ENCODE peak calls at places on chromosome 19, in seven cellular contexts. One of them, this sample, is unnamed.
A peak's percentile ranks its signal among the peaks of the same experiment; 100 is the strongest.

GRCh38 chr19:45092747-45093678 is at the start of gene PPP1R37:
- DNase-seq in psoas muscle: peak; percentile 94
- DNase-seq in mammary epithelial cell: peak; percentile 97
- DNase-seq in heart right ventricle: peak; percentile 95
- DNase-seq in tibial nerve: peak; percentile 92
- DNase-seq in gastrocnemius medialis: peak; percentile 91
- DNase-seq in foreskin fibroblast: peak; percentile 99
- DNase-seq in this sample: peak; percentile 99

GRCh38 chr19:35347171-35347929 is at the start of gene FFAR1:
- DNase-seq in gastrocnemius medialis: no peak
- DNase-seq in mammary epithelial cell: no peak
- DNase-seq in tibial nerve: peak; percentile 37
- DNase-seq in foreskin fibroblast: no peak
- DNase-seq in psoas muscle: no peak
- DNase-seq in heart right ventricle: no peak
- DNase-seq in this sample: no peak

GRCh38 chr19:35755160-35755549 is 1.7 kb downstream of the HSPB6 start:
- DNase-seq in psoas muscle: no peak
- DNase-seq in gastrocnemius medialis: no peak
- DNase-seq in mammary epithelial cell: no peak
- DNase-seq in tibial nerve: no peak
- DNase-seq in foreskin fibroblast: no peak
- DNase-seq in heart right ventricle: no peak
- DNase-seq in this sample: no peak

GRCh38 chr19:6476155-6476895 is 5.3 kb downstream of the DENND1C start:
- DNase-seq in tibial nerve: no peak
- DNase-seq in psoas muscle: peak; percentile 65
- DNase-seq in gastrocnemius medialis: no peak
- DNase-seq in heart right ventricle: no peak
- DNase-seq in mammary epithelial cell: peak; percentile 61
- DNase-seq in foreskin fibroblast: peak; percentile 53
- DNase-seq in this sample: peak; percentile 46

GRCh38 chr19:9323557-9323918 is 441 bp upstream of the ZNF559 start:
- DNase-seq in foreskin fibroblast: peak; percentile 89
- DNase-seq in gastrocnemius medialis: peak; percentile 12
- DNase-seq in psoas muscle: peak; percentile 35
- DNase-seq in mammary epithelial cell: peak; percentile 69
- DNase-seq in heart right ventricle: peak; percentile 83
- DNase-seq in tibial nerve: peak; percentile 57
- DNase-seq in this sample: peak; percentile 88

GRCh38 chr19:2015611-2015950 is at the start of gene BTBD2:
- DNase-seq in foreskin fibroblast: peak; percentile 84
- DNase-seq in gastrocnemius medialis: peak; percentile 62
- DNase-seq in heart right ventricle: peak; percentile 82
- DNase-seq in psoas muscle: peak; percentile 62
- DNase-seq in mammary epithelial cell: peak; percentile 44
- DNase-seq in tibial nerve: peak; percentile 52
- DNase-seq in this sample: peak; percentile 87

GRCh38 chr19:35211545-35212230 is 16.9 kb downstream of the FAM187B start:
- DNase-seq in gastrocnemius medialis: peak; percentile 22
- DNase-seq in foreskin fibroblast: no peak
- DNase-seq in mammary epithelial cell: no peak
- DNase-seq in heart right ventricle: peak; percentile 50
- DNase-seq in psoas muscle: peak; percentile 37
- DNase-seq in tibial nerve: peak; percentile 47
- DNase-seq in this sample: no peak

GRCh38 chr19:40982594-40983101 is 8.4 kb upstream of the CYP2B6 start:
- DNase-seq in psoas muscle: no peak
- DNase-seq in mammary epithelial cell: peak; percentile 18
- DNase-seq in heart right ventricle: no peak
- DNase-seq in foreskin fibroblast: peak; percentile 43
- DNase-seq in tibial nerve: no peak
- DNase-seq in gastrocnemius medialis: no peak
- DNase-seq in this sample: peak; percentile 1

GRCh38 chr19:41934849-41935374 is 6.7 kb upstream of the ERFL start:
- DNase-seq in psoas muscle: peak; percentile 58
- DNase-seq in tibial nerve: peak; percentile 72
- DNase-seq in mammary epithelial cell: peak; percentile 44
- DNase-seq in gastrocnemius medialis: peak; percentile 12
- DNase-seq in heart right ventricle: peak; percentile 76
- DNase-seq in foreskin fibroblast: peak; percentile 73
- DNase-seq in this sample: peak; percentile 54

GRCh38 chr19:741506-742131 is 9.3 kb upstream of the MISP start:
- DNase-seq in psoas muscle: no peak
- DNase-seq in heart right ventricle: no peak
- DNase-seq in tibial nerve: no peak
- DNase-seq in gastrocnemius medialis: no peak
- DNase-seq in foreskin fibroblast: no peak
- DNase-seq in mammary epithelial cell: no peak
- DNase-seq in this sample: no peak

GRCh38 chr19:3275068-3275582 is 50.7 kb downstream of the CELF5 start:
- DNase-seq in gastrocnemius medialis: no peak
- DNase-seq in heart right ventricle: no peak
- DNase-seq in psoas muscle: no peak
- DNase-seq in tibial nerve: no peak
- DNase-seq in foreskin fibroblast: no peak
- DNase-seq in mammary epithelial cell: no peak
- DNase-seq in this sample: no peak

GRCh38 chr19:6529351-6529750 is 1.5 kb upstream of the TNFSF9 start:
- DNase-seq in heart right ventricle: no peak
- DNase-seq in psoas muscle: no peak
- DNase-seq in gastrocnemius medialis: no peak
- DNase-seq in tibial nerve: no peak
- DNase-seq in foreskin fibroblast: no peak
- DNase-seq in mammary epithelial cell: no peak
- DNase-seq in this sample: no peak

GRCh38 chr19:42989851-42990250 is 36.4 kb downstream of the PSG11 start:
- DNase-seq in mammary epithelial cell: peak; percentile 26
- DNase-seq in psoas muscle: no peak
- DNase-seq in gastrocnemius medialis: no peak
- DNase-seq in foreskin fibroblast: no peak
- DNase-seq in heart right ventricle: no peak
- DNase-seq in tibial nerve: no peak
- DNase-seq in this sample: no peak

GRCh38 chr19:1266818-1267440 is 2.2 kb upstream of the CIRBP start:
- DNase-seq in heart right ventricle: peak; percentile 72
- DNase-seq in psoas muscle: peak; percentile 80
- DNase-seq in tibial nerve: no peak
- DNase-seq in foreskin fibroblast: peak; percentile 84
- DNase-seq in mammary epithelial cell: no peak
- DNase-seq in gastrocnemius medialis: no peak
- DNase-seq in this sample: peak; percentile 58

GRCh38 chr19:51640371-51640770 is 6.3 kb downstream of the SIGLEC14 start:
- DNase-seq in tibial nerve: no peak
- DNase-seq in mammary epithelial cell: no peak
- DNase-seq in psoas muscle: no peak
- DNase-seq in foreskin fibroblast: no peak
- DNase-seq in heart right ventricle: no peak
- DNase-seq in gastrocnemius medialis: no peak
- DNase-seq in this sample: no peak

GRCh38 chr19:51644636-51645271 is 1.9 kb downstream of the SIGLEC14 start:
- DNase-seq in tibial nerve: no peak
- DNase-seq in foreskin fibroblast: no peak
- DNase-seq in mammary epithelial cell: no peak
- DNase-seq in heart right ventricle: no peak
- DNase-seq in psoas muscle: no peak
- DNase-seq in gastrocnemius medialis: no peak
- DNase-seq in this sample: no peak

GRCh38 chr19:51637362-51637978 is 7.3 kb upstream of the SIGLEC5 start:
- DNase-seq in psoas muscle: no peak
- DNase-seq in gastrocnemius medialis: no peak
- DNase-seq in mammary epithelial cell: no peak
- DNase-seq in heart right ventricle: no peak
- DNase-seq in foreskin fibroblast: peak; percentile 18
- DNase-seq in tibial nerve: no peak
- DNase-seq in this sample: peak; percentile 11

GRCh38 chr19:51639916-51640315 is 6.7 kb downstream of the SIGLEC14 start:
- DNase-seq in mammary epithelial cell: no peak
- DNase-seq in psoas muscle: no peak
- DNase-seq in heart right ventricle: no peak
- DNase-seq in tibial nerve: no peak
- DNase-seq in foreskin fibroblast: no peak
- DNase-seq in gastrocnemius medialis: no peak
- DNase-seq in this sample: no peak

GRCh38 chr19:51641648-51642047 is 5.0 kb downstream of the SIGLEC14 start:
- DNase-seq in mammary epithelial cell: no peak
- DNase-seq in heart right ventricle: no peak
- DNase-seq in foreskin fibroblast: no peak
- DNase-seq in gastrocnemius medialis: no peak
- DNase-seq in tibial nerve: no peak
- DNase-seq in psoas muscle: no peak
- DNase-seq in this sample: no peak
- TF ChIP-seq CTCF in mammary epithelial cell: no peak
- TF ChIP-seq CTCF in heart right ventricle: no peak
- TF ChIP-seq CTCF in foreskin fibroblast: no peak
- TF ChIP-seq CTCF in gastrocnemius medialis: no peak
- TF ChIP-seq CTCF in tibial nerve: no peak
- TF ChIP-seq CTCF in psoas muscle: no peak
- TF ChIP-seq CTCF in this sample: no peak

DNA sequence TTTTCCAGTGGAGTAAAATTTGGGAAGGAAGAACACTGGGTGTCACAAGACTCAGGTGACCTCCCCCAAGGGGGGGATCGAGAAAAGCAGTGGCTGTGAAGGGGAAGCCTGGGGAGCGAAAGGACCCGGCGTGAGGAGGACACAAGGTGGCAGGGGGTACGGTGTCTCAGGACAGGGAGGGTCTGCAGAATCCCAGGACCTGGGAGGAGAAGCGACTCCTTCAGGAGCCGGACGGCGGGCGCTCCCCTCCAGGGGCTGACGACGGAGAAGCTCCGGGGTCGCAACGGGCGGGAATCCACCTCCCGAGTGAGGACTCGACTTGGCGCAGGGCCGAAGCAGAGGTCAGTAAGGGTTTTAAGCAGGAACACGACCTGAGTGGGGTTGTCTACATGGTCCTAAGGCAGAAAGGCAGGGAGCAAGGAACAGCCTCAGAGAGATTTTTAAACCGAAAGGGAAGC is 529 bp downstream of the ZNF836 start:
- DNase-seq in foreskin fibroblast: peak; percentile 29
- DNase-seq in gastrocnemius medialis: no peak
- DNase-seq in mammary epithelial cell: no peak
- DNase-seq in heart right ventricle: peak; percentile 18
- DNase-seq in psoas muscle: peak; percentile 31
- DNase-seq in tibial nerve: no peak
- DNase-seq in this sample: no peak
- H3K4me3 ChIP-seq in foreskin fibroblast: peak overlapping the region; percentile 99
- H3K4me3 ChIP-seq in gastrocnemius medialis: peak overlapping the region; percentile 83
- H3K4me3 ChIP-seq in mammary epithelial cell: peak overlapping the region; percentile 74
- H3K4me3 ChIP-seq in heart right ventricle: peak overlapping the region; percentile 76
- H3K4me3 ChIP-seq in psoas muscle: peak overlapping the region; percentile 89
- H3K4me3 ChIP-seq in tibial nerve: peak overlapping the region; percentile 72
- H3K4me3 ChIP-seq in this sample: peak overlapping the region; percentile 98

GRCh38 chr19:47848871-47849473 is 10.1 kb upstream of the TPRX2 start:
- DNase-seq in psoas muscle: no peak
- DNase-seq in gastrocnemius medialis: no peak
- DNase-seq in tibial nerve: no peak
- DNase-seq in mammary epithelial cell: no peak
- DNase-seq in foreskin fibroblast: peak; percentile 18
- DNase-seq in heart right ventricle: no peak
- DNase-seq in this sample: peak; percentile 23
- TF ChIP-seq CTCF in psoas muscle: no peak
- TF ChIP-seq CTCF in gastrocnemius medialis: peak; percentile 25
- TF ChIP-seq CTCF in tibial nerve: no peak
- TF ChIP-seq CTCF in mammary epithelial cell: no peak
- TF ChIP-seq CTCF in foreskin fibroblast: peak; percentile 38
- TF ChIP-seq CTCF in heart right ventricle: peak; percentile 27
- TF ChIP-seq CTCF in this sample: peak; percentile 44

GRCh38 chr19:38734176-38734425 is 10.2 kb downstream of the CAPN12 start:
- DNase-seq in mammary epithelial cell: no peak
- DNase-seq in gastrocnemius medialis: no peak
- DNase-seq in tibial nerve: no peak
- DNase-seq in heart right ventricle: no peak
- DNase-seq in foreskin fibroblast: no peak
- DNase-seq in psoas muscle: no peak
- DNase-seq in this sample: no peak
- H3K4me3 ChIP-seq in mammary epithelial cell: no peak overlapping the region
- H3K4me3 ChIP-seq in gastrocnemius medialis: no peak overlapping the region
- H3K4me3 ChIP-seq in tibial nerve: no peak overlapping the region
- H3K4me3 ChIP-seq in heart right ventricle: no peak overlapping the region
- H3K4me3 ChIP-seq in foreskin fibroblast: no peak overlapping the region
- H3K4me3 ChIP-seq in psoas muscle: no peak overlapping the region
- H3K4me3 ChIP-seq in this sample: no peak overlapping the region

GRCh38 chr19:17538684-17539287 is 16.7 kb upstream of the COLGALT1 start:
- DNase-seq in heart right ventricle: no peak
- DNase-seq in tibial nerve: no peak
- DNase-seq in foreskin fibroblast: no peak
- DNase-seq in psoas muscle: no peak
- DNase-seq in mammary epithelial cell: no peak
- DNase-seq in gastrocnemius medialis: no peak
- DNase-seq in this sample: no peak
- TF ChIP-seq CTCF in heart right ventricle: no peak
- TF ChIP-seq CTCF in tibial nerve: no peak
- TF ChIP-seq CTCF in foreskin fibroblast: no peak
- TF ChIP-seq CTCF in psoas muscle: no peak
- TF ChIP-seq CTCF in mammary epithelial cell: no peak
- TF ChIP-seq CTCF in gastrocnemius medialis: no peak
- TF ChIP-seq CTCF in this sample: no peak

DNA sequence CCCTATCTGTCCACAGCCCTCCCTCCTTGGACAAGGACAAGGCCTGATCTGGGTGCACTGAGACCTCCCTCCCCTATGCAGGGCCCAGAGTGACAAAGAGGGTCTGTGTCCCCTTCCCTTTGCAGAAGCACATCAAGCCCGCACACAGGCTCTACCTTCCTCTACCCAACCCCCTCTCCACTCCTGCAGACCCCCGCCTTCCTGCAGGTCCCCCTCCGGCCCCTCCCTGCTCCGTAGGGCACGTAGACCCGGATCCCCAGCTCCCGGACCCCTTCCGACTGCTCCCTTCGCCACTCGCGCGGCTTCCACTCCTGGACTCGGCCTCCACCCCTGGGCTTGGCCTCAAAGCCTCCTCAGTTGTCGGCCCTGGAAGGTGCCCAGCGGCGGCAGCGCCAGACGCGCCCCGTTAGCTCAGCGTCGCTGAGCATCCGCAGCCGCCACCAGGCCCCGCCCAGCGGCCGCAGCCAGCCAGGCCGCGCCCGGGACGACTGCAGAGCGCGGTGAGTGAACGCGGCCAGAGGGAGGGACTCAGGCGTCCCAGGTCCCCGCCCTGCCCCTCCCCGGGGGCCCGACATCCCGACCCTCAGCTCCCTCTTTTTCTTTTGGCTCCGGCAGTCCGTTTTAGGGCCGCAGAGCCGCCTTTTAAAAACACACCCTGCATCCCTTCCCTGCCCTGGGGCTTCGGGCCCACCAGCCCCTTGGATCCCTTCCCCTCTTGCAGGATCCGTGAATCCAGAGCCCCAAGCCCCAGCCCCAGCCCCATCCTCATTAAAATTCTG is 1.6 kb upstream of the MYADM start:
- DNase-seq in tibial nerve: no peak
- DNase-seq in heart right ventricle: peak; percentile 81
- DNase-seq in psoas muscle: peak; percentile 83
- DNase-seq in gastrocnemius medialis: peak; percentile 15
- DNase-seq in mammary epithelial cell: peak; percentile 38
- DNase-seq in foreskin fibroblast: peak; percentile 89
- DNase-seq in this sample: peak; percentile 63
- H3K4me3 ChIP-seq in tibial nerve: peak overlapping the region; percentile 79
- H3K4me3 ChIP-seq in heart right ventricle: peak overlapping the region; percentile 72
- H3K4me3 ChIP-seq in psoas muscle: peak overlapping the region; percentile 73
- H3K4me3 ChIP-seq in gastrocnemius medialis: peak overlapping the region; percentile 42
- H3K4me3 ChIP-seq in mammary epithelial cell: no peak overlapping the region
- H3K4me3 ChIP-seq in foreskin fibroblast: peak overlapping the region; percentile 61
- H3K4me3 ChIP-seq in this sample: peak overlapping the region; percentile 48